ENCODE peak calls at places on chromosome 7, in six cellular contexts. One of them, this sample, is unnamed.

GRCh38 chr7:144818516-144818915 is 17.3 kb downstream of the TPK1 start:
- DNase-seq in BJ: no peak
- DNase-seq in GM13977: no peak
- DNase-seq in upper lobe of right lung: no peak
- DNase-seq in AG04450: no peak
- DNase-seq in astrocyte of the spinal cord: peak
- DNase-seq in this sample: no peak

GRCh38 chr7:151245360-151246160 is 2.9 kb downstream of the SMARCD3 start:
- DNase-seq in BJ: no peak
- DNase-seq in AG04450: no peak
- DNase-seq in upper lobe of right lung: peak
- DNase-seq in GM13977: peak
- DNase-seq in astrocyte of the spinal cord: no peak
- DNase-seq in this sample: peak

GRCh38 chr7:51186531-51186930 is 130.1 kb downstream of the COBL start:
- DNase-seq in AG04450: no peak
- DNase-seq in astrocyte of the spinal cord: no peak
- DNase-seq in upper lobe of right lung: no peak
- DNase-seq in BJ: no peak
- DNase-seq in GM13977: no peak
- DNase-seq in this sample: peak

GRCh38 chr7:120717166-120717565 is 140.8 kb downstream of the TSPAN12 start:
- DNase-seq in GM13977: no peak
- DNase-seq in upper lobe of right lung: no peak
- DNase-seq in AG04450: no peak
- DNase-seq in astrocyte of the spinal cord: no peak
- DNase-seq in BJ: no peak
- DNase-seq in this sample: no peak

GRCh38 chr7:124033093-124033806 is 383 bp upstream of the TMEM229A start:
- DNase-seq in GM13977: peak
- DNase-seq in AG04450: no peak
- DNase-seq in BJ: no peak
- DNase-seq in upper lobe of right lung: peak
- DNase-seq in astrocyte of the spinal cord: no peak
- DNase-seq in this sample: no peak

GRCh38 chr7:151696738-151697514 is 177.2 kb upstream of the RHEB start:
- DNase-seq in astrocyte of the spinal cord: no peak
- DNase-seq in upper lobe of right lung: no peak
- DNase-seq in BJ: no peak
- DNase-seq in AG04450: no peak
- DNase-seq in GM13977: no peak
- DNase-seq in this sample: no peak

GRCh38 chr7:16881809-16882208 is at the start of gene AGR3:
- DNase-seq in upper lobe of right lung: no peak
- DNase-seq in astrocyte of the spinal cord: no peak
- DNase-seq in GM13977: no peak
- DNase-seq in AG04450: no peak
- DNase-seq in BJ: no peak
- DNase-seq in this sample: no peak

GRCh38 chr7:85175217-85175616 is 11.6 kb downstream of the SEMA3D start:
- DNase-seq in upper lobe of right lung: no peak
- DNase-seq in astrocyte of the spinal cord: peak
- DNase-seq in BJ: no peak
- DNase-seq in GM13977: no peak
- DNase-seq in AG04450: no peak
- DNase-seq in this sample: no peak

GRCh38 chr7:18693401-18693800 is 197.9 kb downstream of the HDAC9 start:
- DNase-seq in GM13977: no peak
- DNase-seq in upper lobe of right lung: no peak
- DNase-seq in astrocyte of the spinal cord: peak
- DNase-seq in BJ: peak
- DNase-seq in AG04450: peak
- DNase-seq in this sample: no peak

GRCh38 chr7:27961255-27961654 is 219.3 kb downstream of the JAZF1 start:
- DNase-seq in GM13977: no peak
- DNase-seq in AG04450: no peak
- DNase-seq in upper lobe of right lung: no peak
- DNase-seq in astrocyte of the spinal cord: peak
- DNase-seq in BJ: no peak
- DNase-seq in this sample: no peak

GRCh38 chr7:105875505-105875904 is 894 bp downstream of the ATXN7L1 start:
- DNase-seq in upper lobe of right lung: no peak
- DNase-seq in BJ: no peak
- DNase-seq in AG04450: no peak
- DNase-seq in GM13977: no peak
- DNase-seq in astrocyte of the spinal cord: no peak
- DNase-seq in this sample: no peak

GRCh38 chr7:137245186-137245585 is 98.3 kb downstream of the PTN start:
- DNase-seq in BJ: no peak
- DNase-seq in upper lobe of right lung: no peak
- DNase-seq in astrocyte of the spinal cord: no peak
- DNase-seq in AG04450: no peak
- DNase-seq in GM13977: no peak
- DNase-seq in this sample: no peak

GRCh38 chr7:55304363-55304762 is 60.8 kb upstream of the LANCL2 start:
- DNase-seq in GM13977: no peak
- DNase-seq in BJ: no peak
- DNase-seq in upper lobe of right lung: no peak
- DNase-seq in astrocyte of the spinal cord: no peak
- DNase-seq in AG04450: no peak
- DNase-seq in this sample: no peak

GRCh38 chr7:17370901-17371550 is 72.6 kb downstream of the AHR start:
- DNase-seq in upper lobe of right lung: no peak
- DNase-seq in astrocyte of the spinal cord: peak
- DNase-seq in GM13977: no peak
- DNase-seq in AG04450: no peak
- DNase-seq in BJ: no peak
- DNase-seq in this sample: no peak

GRCh38 chr7:41005381-41005901 is 697.4 kb downstream of the INHBA start:
- DNase-seq in BJ: peak
- DNase-seq in upper lobe of right lung: no peak
- DNase-seq in astrocyte of the spinal cord: peak
- DNase-seq in AG04450: peak
- DNase-seq in GM13977: no peak
- DNase-seq in this sample: no peak

GRCh38 chr7:2527505-2528464 is 8.2 kb downstream of the LFNG start:
- DNase-seq in BJ: peak
- DNase-seq in astrocyte of the spinal cord: peak
- DNase-seq in GM13977: no peak
- DNase-seq in AG04450: no peak
- DNase-seq in upper lobe of right lung: no peak
- DNase-seq in this sample: peak

GRCh38 chr7:94008537-94008936 is 4.4 kb upstream of the BET1 start:
- DNase-seq in BJ: no peak
- DNase-seq in astrocyte of the spinal cord: peak
- DNase-seq in AG04450: no peak
- DNase-seq in upper lobe of right lung: no peak
- DNase-seq in GM13977: no peak
- DNase-seq in this sample: no peak

GRCh38 chr7:42340462-42340861 is 103.5 kb upstream of the GLI3 start:
- DNase-seq in upper lobe of right lung: no peak
- DNase-seq in BJ: no peak
- DNase-seq in GM13977: no peak
- DNase-seq in AG04450: no peak
- DNase-seq in astrocyte of the spinal cord: no peak
- DNase-seq in this sample: no peak

GRCh38 chr7:142867398-142868187 is 12.7 kb downstream of the EPHB6 start:
- DNase-seq in upper lobe of right lung: no peak
- DNase-seq in BJ: no peak
- DNase-seq in astrocyte of the spinal cord: no peak
- DNase-seq in GM13977: no peak
- DNase-seq in AG04450: no peak
- DNase-seq in this sample: no peak

GRCh38 chr7:29424984-29425309 is 138.7 kb upstream of the PRR15 start:
- DNase-seq in BJ: no peak
- DNase-seq in GM13977: no peak
- DNase-seq in astrocyte of the spinal cord: no peak
- DNase-seq in upper lobe of right lung: no peak
- DNase-seq in AG04450: no peak
- DNase-seq in this sample: no peak

GRCh38 chr7:94314526-94314925 is 80.2 kb upstream of the COL1A2 start:
- DNase-seq in BJ: no peak
- DNase-seq in GM13977: no peak
- DNase-seq in AG04450: no peak
- DNase-seq in astrocyte of the spinal cord: no peak
- DNase-seq in upper lobe of right lung: no peak
- DNase-seq in this sample: no peak

GRCh38 chr7:131513245-131514061 is 43.0 kb downstream of the PODXL start:
- DNase-seq in GM13977: peak
- DNase-seq in BJ: no peak
- DNase-seq in astrocyte of the spinal cord: peak
- DNase-seq in AG04450: peak
- DNase-seq in upper lobe of right lung: peak
- DNase-seq in this sample: peak

GRCh38 chr7:68176974-68177373 is 1180.3 kb downstream of the TYW1 start:
- DNase-seq in GM13977: no peak
- DNase-seq in BJ: no peak
- DNase-seq in upper lobe of right lung: no peak
- DNase-seq in astrocyte of the spinal cord: peak
- DNase-seq in AG04450: no peak
- DNase-seq in this sample: no peak

GRCh38 chr7:30656611-30657010 is 25.6 kb downstream of the CRHR2 start:
- DNase-seq in BJ: no peak
- DNase-seq in astrocyte of the spinal cord: no peak
- DNase-seq in upper lobe of right lung: peak
- DNase-seq in AG04450: no peak
- DNase-seq in GM13977: no peak
- DNase-seq in this sample: peak
- TF ChIP-seq CTCF in BJ: no peak
- TF ChIP-seq CTCF in astrocyte of the spinal cord: no peak
- TF ChIP-seq CTCF in upper lobe of right lung: no peak
- TF ChIP-seq CTCF in AG04450: no peak
- TF ChIP-seq CTCF in GM13977: no peak
- TF ChIP-seq CTCF in this sample: no peak

DNA sequence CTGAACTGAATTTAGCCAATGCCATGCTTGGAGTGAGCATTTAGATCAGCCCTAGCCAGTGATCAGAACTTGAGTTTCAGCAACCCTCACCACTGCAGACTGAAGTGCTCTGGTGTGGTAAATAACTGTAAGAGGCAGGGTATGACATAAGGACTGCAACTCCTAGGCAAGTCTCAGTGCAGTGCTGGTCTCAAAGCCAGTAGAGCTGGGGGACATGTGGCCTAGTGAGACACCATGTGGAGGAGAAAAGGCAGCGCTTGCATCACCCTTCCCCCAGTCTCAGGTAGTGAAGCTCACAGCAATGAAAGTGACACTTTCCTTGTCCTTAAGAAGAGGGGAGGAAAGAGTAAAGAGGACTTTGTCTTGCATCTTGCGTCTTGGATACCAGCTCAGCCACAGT is 386.8 kb upstream of the POT1 start:
- DNase-seq in AG04450: no peak
- DNase-seq in upper lobe of right lung: no peak
- DNase-seq in astrocyte of the spinal cord: no peak
- DNase-seq in BJ: no peak
- DNase-seq in GM13977: no peak
- DNase-seq in this sample: no peak
- TF ChIP-seq CTCF in AG04450: no peak
- TF ChIP-seq CTCF in upper lobe of right lung: peak
- TF ChIP-seq CTCF in astrocyte of the spinal cord: no peak
- TF ChIP-seq CTCF in BJ: no peak
- TF ChIP-seq CTCF in GM13977: peak
- TF ChIP-seq CTCF in this sample: no peak

GRCh38 chr7:129535896-129536295 is 33.6 kb downstream of the SMKR1 start:
- DNase-seq in astrocyte of the spinal cord: no peak
- DNase-seq in GM13977: no peak
- DNase-seq in AG04450: no peak
- DNase-seq in BJ: no peak
- DNase-seq in upper lobe of right lung: no peak
- DNase-seq in this sample: no peak

GRCh38 chr7:129544700-129545099 is 42.4 kb downstream of the SMKR1 start:
- DNase-seq in upper lobe of right lung: no peak
- DNase-seq in GM13977: no peak
- DNase-seq in AG04450: no peak
- DNase-seq in astrocyte of the spinal cord: no peak
- DNase-seq in BJ: no peak
- DNase-seq in this sample: no peak

GRCh38 chr7:129536323-129536722 is 34.0 kb downstream of the SMKR1 start:
- DNase-seq in GM13977: no peak
- DNase-seq in astrocyte of the spinal cord: no peak
- DNase-seq in AG04450: no peak
- DNase-seq in upper lobe of right lung: no peak
- DNase-seq in BJ: no peak
- DNase-seq in this sample: no peak

GRCh38 chr7:129540340-129540739 is 38.0 kb downstream of the SMKR1 start:
- DNase-seq in upper lobe of right lung: no peak
- DNase-seq in GM13977: no peak
- DNase-seq in AG04450: no peak
- DNase-seq in astrocyte of the spinal cord: no peak
- DNase-seq in BJ: no peak
- DNase-seq in this sample: no peak

DNA sequence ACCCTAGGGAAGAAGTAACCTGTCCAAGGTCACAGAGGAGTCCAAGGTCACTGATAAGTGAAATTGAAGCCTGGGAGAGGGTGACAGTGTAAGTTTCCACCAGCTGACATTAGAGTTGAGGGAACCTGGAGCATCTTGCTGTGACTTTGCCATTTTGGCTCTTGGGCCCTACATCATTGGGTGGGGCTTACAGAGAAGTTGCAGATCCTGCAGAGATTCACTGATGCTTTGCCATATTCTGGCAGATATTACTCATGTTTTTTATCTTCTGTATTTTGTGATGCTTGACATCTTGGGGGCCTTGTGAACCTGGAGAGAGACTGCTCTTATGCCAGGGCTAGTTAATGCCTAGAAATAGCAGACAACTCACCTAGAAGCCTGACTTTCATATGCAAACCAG is 36.5 kb downstream of the SMKR1 start:
- DNase-seq in GM13977: no peak
- DNase-seq in BJ: no peak
- DNase-seq in AG04450: no peak
- DNase-seq in astrocyte of the spinal cord: no peak
- DNase-seq in upper lobe of right lung: no peak
- DNase-seq in this sample: no peak
- TF ChIP-seq CTCF in GM13977: no peak
- TF ChIP-seq CTCF in BJ: no peak
- TF ChIP-seq CTCF in AG04450: no peak
- TF ChIP-seq CTCF in astrocyte of the spinal cord: no peak
- TF ChIP-seq CTCF in upper lobe of right lung: no peak
- TF ChIP-seq CTCF in this sample: no peak

DNA sequence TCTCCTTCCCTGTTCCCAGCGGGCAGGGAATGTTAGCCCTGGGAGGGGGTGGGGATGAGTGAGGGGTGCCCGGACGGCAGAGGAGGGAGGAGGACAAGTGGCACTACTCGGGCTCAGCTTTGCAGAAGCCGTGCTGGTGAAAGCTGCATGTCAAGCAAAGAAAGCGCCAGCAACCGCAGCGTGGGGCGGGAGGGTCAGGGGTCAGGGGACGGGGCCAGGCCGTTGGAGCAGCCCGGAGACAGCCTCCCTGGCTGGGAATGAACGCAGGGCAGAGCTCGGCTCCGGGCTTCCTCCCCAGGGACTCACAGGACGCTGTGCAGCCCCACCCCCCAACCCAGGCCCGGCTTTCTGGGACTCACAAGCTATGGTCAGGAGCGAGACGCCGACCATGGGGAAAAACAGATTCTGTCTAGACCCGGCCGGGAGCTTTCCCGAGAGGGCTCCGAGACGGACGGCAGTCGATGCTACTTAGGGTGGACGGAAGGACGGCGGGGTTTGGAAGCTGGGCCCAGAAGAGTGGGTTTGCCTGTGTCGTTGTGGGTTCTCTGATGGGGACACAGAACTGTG is 113.4 kb downstream of the VIPR2 start:
- DNase-seq in astrocyte of the spinal cord: no peak
- DNase-seq in BJ: no peak
- DNase-seq in GM13977: no peak
- DNase-seq in upper lobe of right lung: peak
- DNase-seq in AG04450: no peak
- DNase-seq in this sample: peak
- TF ChIP-seq CTCF in astrocyte of the spinal cord: no peak
- TF ChIP-seq CTCF in BJ: no peak
- TF ChIP-seq CTCF in GM13977: no peak
- TF ChIP-seq CTCF in upper lobe of right lung: no peak
- TF ChIP-seq CTCF in AG04450: no peak
- TF ChIP-seq CTCF in this sample: no peak